ENCODE peak calls at places on chromosomes 13 and 19, in five cellular contexts. E is stimulated activated CD4-positive, alpha-beta T cell treated with anti-CD3 and anti-CD28 coated beads, Interleukin-1b, Interleukin-23, amount 100 ng/mL, for 4 hours; J is thoracic aorta; F is IMR-90; T is NCI-H1105 treated with DMSO at 0.1 percent for 48 hours. B is an unnamed sample.

GRCh38 chr19:50818859-50819472 is 4.6 kb downstream of the KLK1 start:
- DNase-seq in T (no peak), F (no peak), J (no peak), E (no peak), B (no peak)

GRCh38 chr13:100674363-100674847 is at the start of gene TMTC4:
- DNase-seq in E (no peak), F (no peak), J (no peak), T (no peak), B (peak; percentile 27)

GRCh38 chr13:30968734-30969335 is 36.4 kb downstream of the TEX26 start:
- DNase-seq in E (no peak), F (peak; percentile 55), T (no peak), J (no peak), B (no peak)

GRCh38 chr13:27076411-27076810 is 95.2 kb downstream of the USP12 start:
- DNase-seq in E (no peak), F (peak; percentile 41), J (no peak), T (peak; percentile 74), B (no peak)

GRCh38 chr13:100721885-100722512 is 47.4 kb upstream of the TMTC4 start:
- DNase-seq in E (peak; percentile 37), J (no peak), F (peak; percentile 50), T (peak; percentile 17), B (peak; percentile 27)

GRCh38 chr19:35644987-35645679 is 3.0 kb upstream of the COX6B1 start:
- DNase-seq in J (peak; percentile 68), F (peak; percentile 16), T (peak; percentile 49), E (peak; percentile 73), B (peak; percentile 53)

GRCh38 chr19:53388904-53389303 is 6.0 kb upstream of the ZNF765 start:
- DNase-seq in E (no peak), F (peak; percentile 44), J (no peak), T (no peak), B (no peak)

GRCh38 chr19:11197291-11198174 is at the start of gene KANK2:
- DNase-seq in E (peak; percentile 57), J (no peak), T (peak; percentile 79), F (peak; percentile 55), B (peak; percentile 89)

GRCh38 chr13:99393791-99394735 is 86.9 kb upstream of the GPR183 start:
- DNase-seq in F (no peak), E (no peak), T (no peak), J (no peak), B (no peak)

GRCh38 chr13:48571121-48571901 is 38.4 kb upstream of the RCBTB2 start:
- DNase-seq in F (peak; percentile 81), J (no peak), E (no peak), T (no peak), B (no peak)

GRCh38 chr13:110435331-110435730 is 126.2 kb downstream of the RAB20 start:
- DNase-seq in J (no peak), F (no peak), E (no peak), T (no peak), B (no peak)

GRCh38 chr19:5470264-5470671 is 15.1 kb downstream of the ZNRF4 start:
- DNase-seq in E (no peak), J (no peak), F (no peak), T (peak; percentile 71), B (peak; percentile 15)

GRCh38 chr13:89474432-89474831 is 1803.3 kb downstream of the SLITRK5 start:
- DNase-seq in J (no peak), T (no peak), E (no peak), F (no peak), B (no peak)

GRCh38 chr19:28288850-28289249 is 924.1 kb downstream of the UQCRFS1 start:
- DNase-seq in E (no peak), T (no peak), J (no peak), F (no peak), B (no peak)

GRCh38 chr19:18440421-18440877 is 2.5 kb upstream of the ISYNA1 start:
- DNase-seq in J (no peak), F (no peak), T (no peak), E (no peak), B (no peak)

GRCh38 chr13:58587183-58587582 is 955.6 kb downstream of the PCDH17 start:
- DNase-seq in J (no peak), T (no peak), E (no peak), F (no peak), B (no peak)

GRCh38 chr13:114142640-114143490 is 10.4 kb upstream of the RASA3 start:
- DNase-seq in T (peak; percentile 88), F (peak; percentile 65), E (peak; percentile 37), J (no peak), B (no peak)

GRCh38 chr13:19060311-19061002 is 121.2 kb downstream of the TUBA3C start:
- DNase-seq in F (no peak), E (no peak), T (no peak), J (no peak), B (no peak)

GRCh38 chr13:111328803-111329410 is 8.5 kb downstream of the TEX29 start:
- DNase-seq in T (no peak), F (no peak), E (no peak), J (no peak), B (no peak)

GRCh38 chr19:10892256-10892655 is 20.9 kb downstream of the CARM1 start:
- DNase-seq in F (no peak), T (no peak), J (no peak), E (no peak), B (no peak)

GRCh38 chr13:113846639-113847318 is 17.1 kb downstream of the GAS6 start:
- DNase-seq in T (no peak), J (no peak), F (no peak), E (no peak), B (no peak)

GRCh38 chr13:21013682-21014038 is 47.7 kb downstream of the LATS2 start:
- DNase-seq in T (no peak), E (no peak), J (no peak), F (no peak), B (no peak)

GRCh38 chr19:42512743-42513304 is 15.5 kb downstream of the CEACAM1 start:
- DNase-seq in F (no peak), J (no peak), E (no peak), T (no peak), B (no peak)

GRCh38 chr13:95226476-95226875 is 74.8 kb downstream of the ABCC4 start:
- DNase-seq in T (no peak), F (no peak), E (no peak), J (no peak), B (no peak)

GRCh38 chr13:33250594-33250993 is 35.0 kb downstream of the STARD13 start:
- DNase-seq in F (peak; percentile 50), E (no peak), T (no peak), J (no peak), B (no peak)

GRCh38 chr13:101523732-101524131 is 71.3 kb downstream of the ITGBL1 start:
- DNase-seq in J (peak; percentile 65), F (peak; percentile 84), T (no peak), E (no peak), B (no peak)

GRCh38 chr19:907183-907853 is 5.7 kb downstream of the R3HDM4 start:
- DNase-seq in T (no peak), J (no peak), F (no peak), E (no peak), B (no peak)

GRCh38 chr13:99496322-99497142 is 4.7 kb upstream of the TM9SF2 start:
- DNase-seq in T (no peak), E (peak; percentile 51), F (peak; percentile 15), J (peak; percentile 15), B (no peak)

B was measured in progenitor cell of endocrine pancreas.